ENCODE peak calls at places on chromosomes 1 and 21, in seven cellular contexts. One of them, this sample, is unnamed.

GRCh38 chr1:215566556-215567490 is at the start of gene KCTD3:
- DNase-seq in T47D: peak
- DNase-seq in anterior cingulate cortex: peak
- DNase-seq in AML-193: peak
- DNase-seq in A172: peak
- DNase-seq in HTR-8/SVneo: peak
- DNase-seq in mucosa of descending colon: peak
- DNase-seq in this sample: peak

GRCh38 chr1:29569971-29570634 is 333.8 kb downstream of the PTPRU start:
- DNase-seq in T47D: no peak
- DNase-seq in anterior cingulate cortex: no peak
- DNase-seq in AML-193: no peak
- DNase-seq in A172: peak
- DNase-seq in HTR-8/SVneo: peak
- DNase-seq in mucosa of descending colon: no peak
- DNase-seq in this sample: no peak

GRCh38 chr21:34365794-34366193 is 2.0 kb downstream of the KCNE2 start:
- DNase-seq in T47D: no peak
- DNase-seq in anterior cingulate cortex: no peak
- DNase-seq in AML-193: no peak
- DNase-seq in A172: no peak
- DNase-seq in HTR-8/SVneo: no peak
- DNase-seq in mucosa of descending colon: no peak
- DNase-seq in this sample: no peak

GRCh38 chr1:89610457-89610991 is 22.4 kb upstream of the LRRC8C start:
- DNase-seq in T47D: no peak
- DNase-seq in anterior cingulate cortex: no peak
- DNase-seq in AML-193: no peak
- DNase-seq in A172: no peak
- DNase-seq in HTR-8/SVneo: no peak
- DNase-seq in mucosa of descending colon: no peak
- DNase-seq in this sample: peak

GRCh38 chr21:26835027-26835713 is 10.0 kb downstream of the ADAMTS1 start:
- DNase-seq in T47D: no peak
- DNase-seq in anterior cingulate cortex: no peak
- DNase-seq in AML-193: no peak
- DNase-seq in A172: peak
- DNase-seq in HTR-8/SVneo: peak
- DNase-seq in mucosa of descending colon: no peak
- DNase-seq in this sample: no peak

GRCh38 chr1:108016451-108016920 is 51.5 kb upstream of the VAV3 start:
- DNase-seq in T47D: no peak
- DNase-seq in anterior cingulate cortex: no peak
- DNase-seq in AML-193: no peak
- DNase-seq in A172: peak
- DNase-seq in HTR-8/SVneo: peak
- DNase-seq in mucosa of descending colon: no peak
- DNase-seq in this sample: peak

GRCh38 chr21:41447356-41447755 is 21.3 kb downstream of the MX1 start:
- DNase-seq in T47D: no peak
- DNase-seq in anterior cingulate cortex: no peak
- DNase-seq in AML-193: no peak
- DNase-seq in A172: no peak
- DNase-seq in HTR-8/SVneo: no peak
- DNase-seq in mucosa of descending colon: no peak
- DNase-seq in this sample: no peak

GRCh38 chr1:117678246-117678977 is 72.6 kb downstream of the TENT5C start:
- DNase-seq in T47D: no peak
- DNase-seq in anterior cingulate cortex: no peak
- DNase-seq in AML-193: no peak
- DNase-seq in A172: no peak
- DNase-seq in HTR-8/SVneo: no peak
- DNase-seq in mucosa of descending colon: peak
- DNase-seq in this sample: no peak

GRCh38 chr1:203467550-203467921 is 8.1 kb upstream of the PRELP start:
- DNase-seq in T47D: no peak
- DNase-seq in anterior cingulate cortex: no peak
- DNase-seq in AML-193: no peak
- DNase-seq in A172: no peak
- DNase-seq in HTR-8/SVneo: no peak
- DNase-seq in mucosa of descending colon: no peak
- DNase-seq in this sample: peak

GRCh38 chr1:25697426-25698220 is 81.0 kb downstream of the MAN1C1 start:
- DNase-seq in T47D: no peak
- DNase-seq in anterior cingulate cortex: no peak
- DNase-seq in AML-193: no peak
- DNase-seq in A172: no peak
- DNase-seq in HTR-8/SVneo: no peak
- DNase-seq in mucosa of descending colon: no peak
- DNase-seq in this sample: no peak

GRCh38 chr1:155052412-155053400 is 1.6 kb downstream of the ADAM15 start:
- DNase-seq in T47D: peak
- DNase-seq in anterior cingulate cortex: no peak
- DNase-seq in AML-193: peak
- DNase-seq in A172: peak
- DNase-seq in HTR-8/SVneo: no peak
- DNase-seq in mucosa of descending colon: peak
- DNase-seq in this sample: peak

GRCh38 chr21:21101911-21102310 is 103.7 kb downstream of the NCAM2 start:
- DNase-seq in T47D: no peak
- DNase-seq in anterior cingulate cortex: no peak
- DNase-seq in AML-193: peak
- DNase-seq in A172: peak
- DNase-seq in HTR-8/SVneo: no peak
- DNase-seq in mucosa of descending colon: no peak
- DNase-seq in this sample: no peak

GRCh38 chr1:61070054-61070453 is 12.3 kb upstream of the NFIA start:
- DNase-seq in T47D: no peak
- DNase-seq in anterior cingulate cortex: no peak
- DNase-seq in AML-193: no peak
- DNase-seq in A172: no peak
- DNase-seq in HTR-8/SVneo: no peak
- DNase-seq in mucosa of descending colon: no peak
- DNase-seq in this sample: no peak

GRCh38 chr1:203328714-203329122 is 22.2 kb downstream of the FMOD start:
- DNase-seq in T47D: no peak
- DNase-seq in anterior cingulate cortex: no peak
- DNase-seq in AML-193: no peak
- DNase-seq in A172: peak
- DNase-seq in HTR-8/SVneo: no peak
- DNase-seq in mucosa of descending colon: peak
- DNase-seq in this sample: peak